ENCODE peak calls at places on chromosome 10, in ten cellular contexts. V is mesendoderm, L is neural progenitor cell, U is SJCRH30, F is right atrium auricular region, J is fibroblast of lung, O is upper lobe of right lung, T is H9, S is IMR-90, B is cardiac muscle cell. K is an unnamed sample.

GRCh38 chr10:89531359-89531758 is 4.0 kb downstream of the SLC16A12 start:
- DNase-seq in V (no peak), L (no peak), U (no peak), F (no peak), J (no peak), O (no peak), T (no peak), S (no peak), B (no peak), K (no peak)

GRCh38 chr10:97034301-97034700 is 151.5 kb downstream of the SLIT1 start:
- DNase-seq in V (no peak), L (no peak), U (no peak), F (no peak), J (peak; percentile 4), O (no peak), T (no peak), S (no peak), B (no peak), K (no peak)

GRCh38 chr10:70714245-70714644 is 41.9 kb downstream of the ADAMTS14 start:
- DNase-seq in V (no peak), L (no peak), U (peak; percentile 60), F (no peak), J (no peak), O (no peak), T (no peak), S (no peak), B (no peak), K (no peak)

GRCh38 chr10:72034040-72034499 is 54.3 kb downstream of the SPOCK2 start:
- DNase-seq in V (no peak), L (no peak), U (no peak), F (no peak), J (no peak), O (no peak), T (no peak), S (no peak), B (no peak), K (no peak)

GRCh38 chr10:8247191-8247590 is 192.7 kb downstream of the GATA3 start:
- DNase-seq in V (no peak), L (no peak), U (no peak), F (no peak), J (no peak), O (no peak), T (no peak), S (no peak), B (no peak), K (no peak)

GRCh38 chr10:64271508-64271907 is 750.3 kb downstream of the REEP3 start:
- DNase-seq in V (peak; percentile 74), L (no peak), U (no peak), F (no peak), J (no peak), O (no peak), T (no peak), S (no peak), B (no peak), K (no peak)

GRCh38 chr10:57979986-57980385 is 287.7 kb downstream of the IPMK start:
- DNase-seq in V (peak; percentile 19), L (no peak), U (no peak), F (no peak), J (no peak), O (no peak), T (no peak), S (no peak), B (no peak), K (no peak)

GRCh38 chr10:33927347-33927746 is 592.9 kb upstream of the NRP1 start:
- DNase-seq in V (no peak), L (no peak), U (peak; percentile 47), F (no peak), J (no peak), O (no peak), T (no peak), S (no peak), B (peak; percentile 45), K (no peak)

GRCh38 chr10:125076121-125076825 is 84.1 kb downstream of the CTBP2 start:
- DNase-seq in V (no peak), L (no peak), U (no peak), F (no peak), J (no peak), O (peak; percentile 40), T (no peak), S (no peak), B (no peak), K (no peak)

GRCh38 chr10:132707121-132707775 is 78.7 kb downstream of the NKX6-2 start:
- DNase-seq in V (no peak), L (no peak), U (no peak), F (no peak), J (no peak), O (peak; percentile 32), T (peak; percentile 4), S (no peak), B (no peak), K (no peak)

GRCh38 chr10:12179616-12180015 is 16.1 kb downstream of the NUDT5 start:
- DNase-seq in V (no peak), L (no peak), U (no peak), F (no peak), J (no peak), O (no peak), T (no peak), S (no peak), B (no peak), K (no peak)

GRCh38 chr10:60257767-60258428 is 131.8 kb downstream of the ANK3 start:
- DNase-seq in V (no peak), L (peak; percentile 21), U (no peak), F (no peak), J (no peak), O (no peak), T (no peak), S (no peak), B (no peak), K (no peak)

GRCh38 chr10:101397140-101397539 is 43.2 kb downstream of the BTRC start:
- DNase-seq in V (peak; percentile 91), L (peak; percentile 77), U (peak; percentile 59), F (no peak), J (peak; percentile 69), O (no peak), T (no peak), S (peak; percentile 76), B (peak; percentile 87), K (no peak)

GRCh38 chr10:49379596-49380410 is 16.1 kb downstream of the DRGX start:
- DNase-seq in V (peak; percentile 54), L (no peak), U (no peak), F (no peak), J (no peak), O (no peak), T (peak; percentile 55), S (no peak), B (no peak), K (peak; percentile 67)

GRCh38 chr10:129552119-129552518 is 85.1 kb downstream of the MGMT start:
- DNase-seq in V (no peak), L (no peak), U (no peak), F (peak; percentile 18), J (no peak), O (no peak), T (no peak), S (no peak), B (no peak), K (peak; percentile 54)

GRCh38 chr10:99981581-99982199 is 28.1 kb downstream of the DNMBP start:
- DNase-seq in V (no peak), L (no peak), U (no peak), F (no peak), J (no peak), O (no peak), T (no peak), S (no peak), B (no peak), K (no peak)
- H3K4me1 ChIP-seq in V (peaks cover 14% of the 10 kb centered on the region), L (peaks cover 32% of the 10 kb centered on the region), U (peaks cover 16% of the 10 kb centered on the region), F (no peaks in the 10 kb centered on the region), J (peaks cover 34% of the 10 kb centered on the region), O (peaks cover 32% of the 10 kb centered on the region), T (no peaks in the 10 kb centered on the region), S (peaks cover 22% of the 10 kb centered on the region), B (peaks cover 29% of the 10 kb centered on the region), K (peaks cover 90% of the 10 kb centered on the region)

GRCh38 chr10:17782921-17783665 is 26.1 kb upstream of the MRC1 start:
- DNase-seq in V (no peak), L (no peak), U (peak; percentile 12), F (no peak), J (no peak), O (no peak), T (no peak), S (peak; percentile 33), B (peak; percentile 25), K (no peak)
- H3K27ac ChIP-seq in V (no peak overlapping the region), L (no peak overlapping the region), U (no peak overlapping the region), F (no peak overlapping the region), J (no peak overlapping the region), O (no peak overlapping the region), T (no peak overlapping the region), S (no peak overlapping the region), B (no peak overlapping the region), K (no peak overlapping the region)

DNA sequence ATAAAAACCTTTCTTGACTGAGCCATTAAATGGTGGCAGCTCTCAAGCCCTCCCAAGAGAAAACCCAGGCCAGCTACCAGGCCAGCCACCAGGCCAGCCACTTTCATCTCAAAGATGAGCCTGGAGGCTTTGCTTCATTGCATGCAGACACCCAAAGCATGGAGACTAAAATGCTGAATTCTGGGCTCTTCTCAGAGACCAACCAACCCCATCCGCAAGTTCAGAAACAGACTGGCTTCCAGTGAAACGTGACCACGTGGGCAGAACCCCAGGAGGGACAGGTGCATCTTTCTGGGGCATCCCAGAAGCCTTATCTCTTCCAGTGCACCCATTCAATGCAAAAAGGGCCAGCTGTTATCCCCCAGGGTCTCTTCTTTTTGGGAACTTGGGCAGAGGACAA is 20.9 kb downstream of the CHST15 start:
- DNase-seq in V (no peak), L (no peak), U (no peak), F (no peak), J (no peak), O (no peak), T (no peak), S (no peak), B (no peak), K (no peak)
- H3K4me1 ChIP-seq in V (peaks cover 2% of the 10 kb centered on the region), L (peaks cover 34% of the 10 kb centered on the region), U (no peaks in the 10 kb centered on the region), F (no peaks in the 10 kb centered on the region), J (no peaks in the 10 kb centered on the region), O (no peaks in the 10 kb centered on the region), T (no peaks in the 10 kb centered on the region), S (no peaks in the 10 kb centered on the region), B (no peaks in the 10 kb centered on the region), K (peaks cover 32% of the 10 kb centered on the region)

DNA sequence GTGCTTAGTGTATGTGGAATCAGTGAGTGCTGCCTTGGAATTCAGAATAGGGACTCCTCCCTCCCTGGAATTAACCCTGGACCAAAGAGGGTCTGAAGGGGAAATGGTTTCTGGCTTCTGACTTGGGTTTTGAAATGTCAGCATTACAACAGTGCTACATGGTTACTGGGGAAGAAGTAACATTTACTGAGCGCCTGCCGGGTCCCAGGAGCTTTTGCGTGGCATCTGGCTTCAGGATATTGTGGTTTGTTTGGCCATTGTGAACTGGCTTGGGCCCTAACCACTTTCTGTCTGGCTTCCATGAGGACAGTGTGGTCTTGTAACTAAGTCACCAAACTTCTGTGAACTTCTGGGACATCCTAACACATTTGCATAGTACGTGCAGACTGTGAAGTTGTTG is 21.3 kb downstream of the TSPAN15 start:
- DNase-seq in V (no peak), L (no peak), U (no peak), F (no peak), J (no peak), O (no peak), T (no peak), S (no peak), B (peak; percentile 40), K (no peak)
- H3K27ac ChIP-seq in V (no peak overlapping the region), L (no peak overlapping the region), U (no peak overlapping the region), F (no peak overlapping the region), J (no peak overlapping the region), O (no peak overlapping the region), T (no peak overlapping the region), S (no peak overlapping the region), B (peak overlapping the region; percentile 12), K (no peak overlapping the region)

GRCh38 chr10:110432084-110432483 is 65.6 kb upstream of the DUSP5 start:
- DNase-seq in V (no peak), L (no peak), U (no peak), F (no peak), J (no peak), O (no peak), T (no peak), S (no peak), B (no peak), K (no peak)
- H3K4me1 ChIP-seq in V (no peaks in the 10 kb centered on the region), L (no peaks in the 10 kb centered on the region), U (no peaks in the 10 kb centered on the region), F (no peaks in the 10 kb centered on the region), J (peaks cover 6% of the 10 kb centered on the region), O (peaks cover 3% of the 10 kb centered on the region), T (no peaks in the 10 kb centered on the region), S (peaks cover 6% of the 10 kb centered on the region), B (no peaks in the 10 kb centered on the region), K (no peaks in the 10 kb centered on the region)